ENCODE peak calls at places on chromosomes 11 and 22, in nine cellular contexts. P is cardiac muscle cell; N is ovary; K is fibroblast of lung; F is K562; Y is left ventricle myocardium inferior; D is IMR-90; X is pancreas; O is CD8-positive, alpha-beta T cell. M is an unnamed sample. For H3K9me3, the result is how much of the 10 kb centered on the place peaks cover.

GRCh38 chr11:76695133-76695532 is 24.6 kb upstream of the LRRC32 start:
- DNase-seq in N (no peak), X (no peak), P (no peak), Y (no peak), D (no peak), K (no peak), O (no peak), F (no peak), M (no peak)

GRCh38 chr11:32178692-32179091 is 87.8 kb downstream of the RCN1 start:
- DNase-seq in F (no peak), D (no peak), P (no peak), N (no peak), K (no peak), X (no peak), Y (no peak), O (no peak), M (no peak)

GRCh38 chr11:116791002-116791812 is 472 bp downstream of the APOA5 start:
- DNase-seq in K (peak), D (peak), N (peak), Y (peak), P (peak), F (peak), O (peak), X (peak), M (peak)

GRCh38 chr11:130769782-130770565 is 146.3 kb downstream of the SNX19 start:
- DNase-seq in X (no peak), F (no peak), P (no peak), K (no peak), D (peak), N (no peak), O (no peak), Y (no peak), M (no peak)

GRCh38 chr11:3089236-3090061 is 32.2 kb upstream of the CARS1 start:
- DNase-seq in K (no peak), Y (no peak), F (no peak), D (no peak), X (no peak), O (no peak), P (no peak), N (no peak), M (no peak)

GRCh38 chr11:46144741-46145140 is 23.5 kb upstream of the PHF21A start:
- DNase-seq in D (no peak), F (no peak), K (no peak), O (no peak), N (no peak), P (no peak), X (no peak), Y (no peak), M (no peak)

GRCh38 chr11:71489311-71490043 is 36.5 kb downstream of the NADSYN1 start:
- DNase-seq in K (peak), O (no peak), X (no peak), P (peak), Y (no peak), F (no peak), N (no peak), D (peak), M (no peak)

GRCh38 chr11:123702137-123702536 is 39.3 kb downstream of the ZNF202 start:
- DNase-seq in N (no peak), X (no peak), F (no peak), K (no peak), O (no peak), Y (no peak), P (peak), D (no peak), M (no peak)

DNA sequence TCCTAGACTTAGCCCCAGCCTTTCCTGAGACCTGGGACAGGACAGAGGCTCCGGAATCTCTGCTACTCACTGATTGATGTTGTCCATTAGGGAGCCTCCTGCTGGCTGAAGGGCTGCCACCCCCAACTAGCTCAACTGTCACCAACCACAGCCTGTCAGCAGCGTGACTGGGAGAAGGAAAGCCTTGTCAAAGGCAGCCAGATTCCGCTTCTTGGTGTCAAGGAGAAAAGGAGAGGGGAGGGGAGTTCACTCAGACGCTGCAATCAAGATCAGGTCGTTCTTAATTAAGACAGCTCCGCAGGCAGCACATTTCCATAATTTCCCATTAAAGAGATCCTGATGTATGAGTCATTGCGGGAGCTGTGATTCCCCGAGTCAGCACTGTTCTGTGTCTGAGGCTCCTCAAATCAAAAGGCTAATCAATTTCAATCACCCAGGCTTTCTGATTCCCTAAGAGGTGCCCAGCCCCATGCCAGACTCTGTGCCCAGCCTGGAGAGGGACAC is 152.8 kb upstream of the ZBED5 start:
- DNase-seq in F (no peak), P (no peak), K (peak), O (no peak), Y (peak), N (no peak), D (peak), X (no peak), M (peak)
- TF ChIP-seq CTCF in F (peak), P (peak), K (peak), O (no peak), Y (peak), N (no peak), D (no peak), X (no peak), M (no peak)

GRCh38 chr11:28919194-28919593 is 811.0 kb downstream of the METTL15 start:
- DNase-seq in D (no peak), Y (no peak), N (no peak), F (no peak), K (no peak), O (no peak), P (no peak), X (no peak), M (no peak)
- H3K27ac ChIP-seq in D (no peak), Y (no peak), N (no peak), F (no peak), K (no peak), O (no peak), P (no peak), X (no peak), M (no peak)

DNA sequence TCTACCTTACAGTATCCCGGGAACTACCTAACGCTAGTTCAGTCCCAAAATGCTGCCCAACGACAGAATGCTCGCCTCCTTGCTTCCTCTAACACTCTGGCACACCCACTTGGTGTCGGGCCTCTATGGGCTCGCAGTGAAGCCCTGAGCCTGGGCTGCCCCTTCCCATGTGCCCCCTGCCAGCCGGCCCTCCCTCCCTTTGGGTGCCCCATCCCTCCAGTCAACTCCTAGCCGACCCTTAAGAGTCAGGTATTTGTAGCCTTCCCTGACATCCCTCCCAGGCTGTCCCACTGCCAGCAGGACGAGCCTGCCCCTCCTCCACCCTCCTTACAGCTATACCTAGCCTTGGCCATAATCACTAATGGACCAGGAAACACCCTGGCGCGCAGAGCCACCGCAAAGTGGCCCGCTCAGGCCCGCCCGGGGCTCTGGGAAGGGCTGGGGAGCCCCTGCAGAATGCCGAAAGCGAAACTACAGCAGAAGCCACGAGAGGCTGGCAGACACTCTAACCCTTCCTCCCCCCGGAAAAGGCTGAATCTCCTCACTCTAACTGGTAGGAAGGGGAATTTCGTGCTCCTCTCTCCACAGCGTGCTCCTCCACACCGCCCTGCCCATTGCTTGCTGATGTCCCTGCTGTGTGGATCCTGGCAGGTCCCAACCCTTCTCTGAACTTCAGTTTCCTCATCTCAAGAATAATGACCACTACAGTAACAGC is 8.2 kb downstream of the CBX7 start:
- DNase-seq in K (peak), D (peak), Y (no peak), P (peak), N (no peak), O (peak), X (peak), F (no peak), M (no peak)
- H3K9me3 ChIP-seq in K (under half), D (under half), Y (under half), P (under half), N (under half), O (under half), X (under half), F (under half), M (under half)

GRCh38 chr11:59263225-59263894 is 50.6 kb upstream of the MPEG1 start:
- DNase-seq in F (no peak), K (no peak), N (no peak), D (no peak), Y (no peak), O (no peak), X (peak), P (no peak), M (no peak)
- TF ChIP-seq CTCF in F (peak), K (no peak), N (no peak), D (no peak), Y (no peak), O (no peak), X (peak), P (no peak), M (peak)

GRCh38 chr11:65919151-65920034 is at the start of gene DRAP1:
- DNase-seq in F (peak), O (peak), X (peak), D (peak), K (peak), N (peak), P (peak), Y (peak), M (peak)

GRCh38 chr11:65921033-65921555 is 1.9 kb downstream of the DRAP1 start:
- DNase-seq in F (no peak), X (no peak), P (no peak), N (no peak), K (no peak), Y (no peak), O (no peak), D (no peak), M (no peak)

GRCh38 chr11:65921876-65922275 is 2.6 kb downstream of the DRAP1 start:
- DNase-seq in P (no peak), N (no peak), D (no peak), Y (no peak), X (no peak), F (no peak), O (no peak), K (no peak), M (no peak)

GRCh38 chr11:65918211-65919150 is at the start of gene C11orf68:
- DNase-seq in P (peak), D (no peak), X (no peak), Y (no peak), K (peak), O (no peak), F (no peak), N (no peak), M (no peak)

DNA sequence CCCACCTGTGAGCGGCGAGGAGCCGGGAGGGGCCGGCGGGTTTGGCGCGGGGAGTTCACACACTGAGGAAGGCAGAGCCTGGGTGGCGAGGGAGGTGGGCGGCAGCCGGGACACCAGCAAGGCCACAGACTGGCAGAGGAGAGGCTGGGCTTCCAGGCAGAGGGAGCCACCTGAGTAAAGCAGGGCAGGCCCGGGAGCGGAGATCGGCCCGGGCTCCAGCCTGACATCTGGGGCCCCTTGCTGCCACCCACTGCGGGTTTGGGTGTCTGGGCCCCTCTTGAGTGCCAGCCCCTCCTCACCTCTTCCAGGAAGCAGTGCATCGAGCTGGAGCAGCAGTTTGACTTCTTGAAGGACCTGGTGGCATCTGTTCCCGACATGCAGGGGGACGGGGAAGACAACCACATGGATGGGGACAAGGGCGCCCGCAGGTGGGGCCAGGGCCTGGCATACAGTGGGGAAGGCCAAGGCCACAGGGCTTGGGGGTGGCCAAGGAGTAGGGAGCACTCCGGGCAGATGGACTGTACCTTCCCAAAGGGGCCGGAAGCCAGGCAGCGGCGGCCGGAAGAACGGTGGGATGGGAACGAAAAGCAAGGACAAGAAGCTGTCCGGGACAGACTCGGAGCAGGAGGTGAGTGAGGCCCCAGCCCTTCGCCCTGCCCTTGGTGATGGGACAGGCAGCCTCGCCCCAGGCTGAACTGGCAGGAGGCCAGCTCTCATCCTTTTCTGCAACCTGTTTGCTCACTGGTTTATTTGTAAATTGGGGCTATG is 993 bp downstream of the DRAP1 start:
- DNase-seq in N (no peak), O (no peak), P (no peak), F (no peak), Y (peak), X (peak), D (no peak), K (no peak), M (no peak)
- H3K27ac ChIP-seq in N (no peak), O (peak), P (no peak), F (peak), Y (peak), X (no peak), D (peak), K (peak), M (peak)

GRCh38 chr11:35609656-35610055 is 8.6 kb upstream of the FJX1 start:
- DNase-seq in O (no peak), P (no peak), Y (no peak), F (no peak), X (no peak), N (no peak), D (no peak), K (no peak), M (no peak)
- H3K9me3 ChIP-seq in O (under half), P (under half), Y (under half), F (under half), X (under half), N (under half), D (under half), K (under half), M (under half)

DNA sequence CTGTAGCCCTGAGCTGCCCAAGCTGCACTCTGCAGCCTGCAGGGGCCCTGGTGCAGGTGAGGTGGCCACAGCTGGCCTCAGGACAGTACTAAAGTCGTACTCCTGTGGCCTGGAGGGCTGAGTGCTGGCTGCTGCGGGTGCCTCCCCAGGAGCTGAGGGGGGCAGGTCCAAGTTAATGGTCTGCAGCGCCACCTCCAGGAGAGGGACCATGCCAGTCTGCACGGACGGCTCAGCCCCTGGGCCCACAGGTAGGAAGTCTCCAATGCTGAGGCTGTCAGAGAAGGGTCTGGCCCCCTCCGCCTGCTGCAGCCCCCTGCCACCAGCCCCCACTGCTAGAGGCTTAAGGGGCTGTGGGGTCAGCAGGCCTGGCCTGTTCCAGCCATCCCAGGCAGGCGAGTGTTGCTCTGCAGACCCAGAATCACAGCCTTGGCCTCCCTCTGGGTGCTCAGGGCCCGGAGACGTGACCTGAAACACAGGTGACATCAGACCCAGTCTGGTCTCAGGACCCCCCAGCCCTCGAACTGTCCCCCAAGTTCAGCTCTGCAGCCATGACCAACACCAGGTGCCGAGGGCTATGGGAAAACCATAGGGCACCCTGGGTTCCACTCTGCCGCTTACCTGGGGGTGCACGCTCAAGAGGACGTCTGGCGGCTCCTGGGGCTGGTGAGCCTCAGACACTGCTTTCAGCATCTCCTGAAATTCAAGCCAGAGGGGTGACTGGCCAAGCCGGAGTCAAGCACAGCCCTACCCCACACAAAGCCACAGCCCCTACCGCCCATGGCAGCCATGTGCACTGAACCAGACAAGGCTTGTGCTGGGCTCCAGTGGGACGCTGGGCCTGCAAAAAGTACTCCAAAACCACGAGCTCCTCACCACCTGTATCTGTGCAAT is 20.8 kb downstream of the SELENOO start:
- DNase-seq in K (no peak), P (no peak), N (no peak), F (no peak), D (no peak), X (peak), Y (no peak), O (no peak), M (no peak)
- TF ChIP-seq CTCF in K (no peak), P (peak), N (no peak), F (no peak), D (peak), X (no peak), Y (no peak), O (no peak), M (no peak)

M was measured in CD4-positive, alpha-beta T cell.